ENCODE peak calls at places on chromosomes 7 and 10, in seven cellular contexts. One of them, this sample, is unnamed.

GRCh38 chr10:118062798-118063238 is 16.1 kb upstream of the RAB11FIP2 start:
- DNase-seq in posterior vena cava: no peak
- DNase-seq in fibroblast of pulmonary artery: no peak
- DNase-seq in stimulated activated CD4-positive, alpha-beta T cell treated with anti-CD3 and anti-CD28 coated beads, TNF-alpha, amount 100 ng/mL, for 24 hours: no peak
- DNase-seq in neuronal stem cell: no peak
- DNase-seq in ELR: no peak
- DNase-seq in astrocyte: no peak
- DNase-seq in this sample: peak; percentile 59

GRCh38 chr10:128035557-128035973 is 90.7 kb downstream of the MKI67 start:
- DNase-seq in posterior vena cava: peak; percentile 86
- DNase-seq in fibroblast of pulmonary artery: peak; percentile 43
- DNase-seq in stimulated activated CD4-positive, alpha-beta T cell treated with anti-CD3 and anti-CD28 coated beads, TNF-alpha, amount 100 ng/mL, for 24 hours: peak; percentile 26
- DNase-seq in neuronal stem cell: peak; percentile 41
- DNase-seq in ELR: peak; percentile 8
- DNase-seq in astrocyte: no peak
- DNase-seq in this sample: no peak

GRCh38 chr7:25216837-25217236 is 11.4 kb downstream of the NPVF start:
- DNase-seq in posterior vena cava: no peak
- DNase-seq in fibroblast of pulmonary artery: peak; percentile 72
- DNase-seq in stimulated activated CD4-positive, alpha-beta T cell treated with anti-CD3 and anti-CD28 coated beads, TNF-alpha, amount 100 ng/mL, for 24 hours: no peak
- DNase-seq in neuronal stem cell: peak; percentile 38
- DNase-seq in ELR: peak; percentile 69
- DNase-seq in astrocyte: peak; percentile 15
- DNase-seq in this sample: peak; percentile 72

GRCh38 chr10:116708386-116708785 is 34.0 kb downstream of the HSPA12A start:
- DNase-seq in posterior vena cava: peak; percentile 51
- DNase-seq in fibroblast of pulmonary artery: peak; percentile 54
- DNase-seq in stimulated activated CD4-positive, alpha-beta T cell treated with anti-CD3 and anti-CD28 coated beads, TNF-alpha, amount 100 ng/mL, for 24 hours: no peak
- DNase-seq in neuronal stem cell: no peak
- DNase-seq in ELR: peak; percentile 37
- DNase-seq in astrocyte: peak; percentile 91
- DNase-seq in this sample: no peak

GRCh38 chr10:114458955-114459354 is 54.7 kb upstream of the AFAP1L2 start:
- DNase-seq in posterior vena cava: peak; percentile 84
- DNase-seq in fibroblast of pulmonary artery: peak; percentile 26
- DNase-seq in stimulated activated CD4-positive, alpha-beta T cell treated with anti-CD3 and anti-CD28 coated beads, TNF-alpha, amount 100 ng/mL, for 24 hours: no peak
- DNase-seq in neuronal stem cell: no peak
- DNase-seq in ELR: peak; percentile 41
- DNase-seq in astrocyte: no peak
- DNase-seq in this sample: peak; percentile 12

GRCh38 chr7:110909102-110909501 is 181.8 kb upstream of the LRRN3 start:
- DNase-seq in posterior vena cava: no peak
- DNase-seq in fibroblast of pulmonary artery: no peak
- DNase-seq in stimulated activated CD4-positive, alpha-beta T cell treated with anti-CD3 and anti-CD28 coated beads, TNF-alpha, amount 100 ng/mL, for 24 hours: no peak
- DNase-seq in neuronal stem cell: no peak
- DNase-seq in ELR: no peak
- DNase-seq in astrocyte: no peak
- DNase-seq in this sample: no peak

GRCh38 chr10:34959321-34959720 is 130.8 kb downstream of the CUL2 start:
- DNase-seq in posterior vena cava: no peak
- DNase-seq in fibroblast of pulmonary artery: no peak
- DNase-seq in stimulated activated CD4-positive, alpha-beta T cell treated with anti-CD3 and anti-CD28 coated beads, TNF-alpha, amount 100 ng/mL, for 24 hours: no peak
- DNase-seq in neuronal stem cell: no peak
- DNase-seq in ELR: no peak
- DNase-seq in astrocyte: no peak
- DNase-seq in this sample: no peak

GRCh38 chr10:126252884-126253612 is 135.2 kb downstream of the ADAM12 start:
- DNase-seq in posterior vena cava: no peak
- DNase-seq in fibroblast of pulmonary artery: peak; percentile 95
- DNase-seq in stimulated activated CD4-positive, alpha-beta T cell treated with anti-CD3 and anti-CD28 coated beads, TNF-alpha, amount 100 ng/mL, for 24 hours: no peak
- DNase-seq in neuronal stem cell: no peak
- DNase-seq in ELR: peak; percentile 96
- DNase-seq in astrocyte: peak; percentile 100
- DNase-seq in this sample: peak; percentile 34

GRCh38 chr10:70753841-70754621 is 31.1 kb downstream of the TBATA start:
- DNase-seq in posterior vena cava: peak; percentile 67
- DNase-seq in fibroblast of pulmonary artery: peak; percentile 27
- DNase-seq in stimulated activated CD4-positive, alpha-beta T cell treated with anti-CD3 and anti-CD28 coated beads, TNF-alpha, amount 100 ng/mL, for 24 hours: no peak
- DNase-seq in neuronal stem cell: no peak
- DNase-seq in ELR: no peak
- DNase-seq in astrocyte: peak; percentile 69
- DNase-seq in this sample: no peak

GRCh38 chr10:34514290-34514689 is 300.8 kb downstream of the PARD3 start:
- DNase-seq in posterior vena cava: no peak
- DNase-seq in fibroblast of pulmonary artery: no peak
- DNase-seq in stimulated activated CD4-positive, alpha-beta T cell treated with anti-CD3 and anti-CD28 coated beads, TNF-alpha, amount 100 ng/mL, for 24 hours: no peak
- DNase-seq in neuronal stem cell: no peak
- DNase-seq in ELR: no peak
- DNase-seq in astrocyte: peak; percentile 64
- DNase-seq in this sample: no peak

GRCh38 chr10:60576130-60577069 is 186.7 kb upstream of the ANK3 start:
- DNase-seq in posterior vena cava: no peak
- DNase-seq in fibroblast of pulmonary artery: no peak
- DNase-seq in stimulated activated CD4-positive, alpha-beta T cell treated with anti-CD3 and anti-CD28 coated beads, TNF-alpha, amount 100 ng/mL, for 24 hours: no peak
- DNase-seq in neuronal stem cell: no peak
- DNase-seq in ELR: no peak
- DNase-seq in astrocyte: no peak
- DNase-seq in this sample: no peak

GRCh38 chr10:132422931-132423813 is 26.2 kb downstream of the PWWP2B start:
- DNase-seq in posterior vena cava: no peak
- DNase-seq in fibroblast of pulmonary artery: no peak
- DNase-seq in stimulated activated CD4-positive, alpha-beta T cell treated with anti-CD3 and anti-CD28 coated beads, TNF-alpha, amount 100 ng/mL, for 24 hours: no peak
- DNase-seq in neuronal stem cell: no peak
- DNase-seq in ELR: no peak
- DNase-seq in astrocyte: no peak
- DNase-seq in this sample: no peak

GRCh38 chr10:111081595-111081994 is 4.8 kb downstream of the ADRA2A start:
- DNase-seq in posterior vena cava: no peak
- DNase-seq in fibroblast of pulmonary artery: no peak
- DNase-seq in stimulated activated CD4-positive, alpha-beta T cell treated with anti-CD3 and anti-CD28 coated beads, TNF-alpha, amount 100 ng/mL, for 24 hours: no peak
- DNase-seq in neuronal stem cell: no peak
- DNase-seq in ELR: no peak
- DNase-seq in astrocyte: no peak
- DNase-seq in this sample: no peak

GRCh38 chr7:130201796-130202195 is 3.4 kb downstream of the TMEM209 start:
- DNase-seq in posterior vena cava: no peak
- DNase-seq in fibroblast of pulmonary artery: no peak
- DNase-seq in stimulated activated CD4-positive, alpha-beta T cell treated with anti-CD3 and anti-CD28 coated beads, TNF-alpha, amount 100 ng/mL, for 24 hours: no peak
- DNase-seq in neuronal stem cell: no peak
- DNase-seq in ELR: no peak
- DNase-seq in astrocyte: no peak
- DNase-seq in this sample: no peak

GRCh38 chr10:43939389-43939938 is 290.8 kb upstream of the ZNF32 start:
- DNase-seq in posterior vena cava: no peak
- DNase-seq in fibroblast of pulmonary artery: no peak
- DNase-seq in stimulated activated CD4-positive, alpha-beta T cell treated with anti-CD3 and anti-CD28 coated beads, TNF-alpha, amount 100 ng/mL, for 24 hours: no peak
- DNase-seq in neuronal stem cell: no peak
- DNase-seq in ELR: no peak
- DNase-seq in astrocyte: no peak
- DNase-seq in this sample: no peak

GRCh38 chr7:128122577-128123290 is 91.5 kb upstream of the LRRC4 start:
- DNase-seq in posterior vena cava: no peak
- DNase-seq in fibroblast of pulmonary artery: no peak
- DNase-seq in stimulated activated CD4-positive, alpha-beta T cell treated with anti-CD3 and anti-CD28 coated beads, TNF-alpha, amount 100 ng/mL, for 24 hours: no peak
- DNase-seq in neuronal stem cell: no peak
- DNase-seq in ELR: no peak
- DNase-seq in astrocyte: no peak
- DNase-seq in this sample: no peak

GRCh38 chr10:4504550-4504949 is 321.5 kb upstream of the AKR1E2 start:
- DNase-seq in posterior vena cava: no peak
- DNase-seq in fibroblast of pulmonary artery: no peak
- DNase-seq in stimulated activated CD4-positive, alpha-beta T cell treated with anti-CD3 and anti-CD28 coated beads, TNF-alpha, amount 100 ng/mL, for 24 hours: no peak
- DNase-seq in neuronal stem cell: no peak
- DNase-seq in ELR: no peak
- DNase-seq in astrocyte: no peak
- DNase-seq in this sample: no peak